ENCODE peak calls at places on chromosome 3, in four cellular contexts. One of them, this sample, is unnamed.

GRCh38 chr3:138034918-138035317 is 25.0 kb downstream of the CLDN18 start:
- DNase-seq in left lung: no peak
- DNase-seq in mucosa of descending colon: no peak
- DNase-seq in lower leg skin: no peak
- DNase-seq in this sample: no peak

GRCh38 chr3:40268708-40269524 is 40.6 kb upstream of the EIF1B start:
- DNase-seq in left lung: no peak
- DNase-seq in mucosa of descending colon: no peak
- DNase-seq in lower leg skin: no peak
- DNase-seq in this sample: no peak

GRCh38 chr3:95926904-95927501 is 887.4 kb upstream of the EPHA6 start:
- DNase-seq in left lung: no peak
- DNase-seq in mucosa of descending colon: no peak
- DNase-seq in lower leg skin: no peak
- DNase-seq in this sample: no peak

GRCh38 chr3:171749128-171749527 is 61.2 kb downstream of the PLD1 start:
- DNase-seq in left lung: no peak
- DNase-seq in mucosa of descending colon: no peak
- DNase-seq in lower leg skin: no peak
- DNase-seq in this sample: no peak

GRCh38 chr3:69306239-69307185 is 79.4 kb downstream of the FRMD4B start:
- DNase-seq in left lung: no peak
- DNase-seq in mucosa of descending colon: peak
- DNase-seq in lower leg skin: peak
- DNase-seq in this sample: peak

GRCh38 chr3:60579734-60580133 is 671.5 kb downstream of the FHIT start:
- DNase-seq in left lung: no peak
- DNase-seq in mucosa of descending colon: no peak
- DNase-seq in lower leg skin: no peak
- DNase-seq in this sample: no peak

GRCh38 chr3:139797724-139798343 is 120.1 kb upstream of the NMNAT3 start:
- DNase-seq in left lung: no peak
- DNase-seq in mucosa of descending colon: peak
- DNase-seq in lower leg skin: no peak
- DNase-seq in this sample: no peak

GRCh38 chr3:177447938-177448337 is 250.7 kb upstream of the TBL1XR1 start:
- DNase-seq in left lung: no peak
- DNase-seq in mucosa of descending colon: peak
- DNase-seq in lower leg skin: no peak
- DNase-seq in this sample: no peak

GRCh38 chr3:132343018-132343612 is 25.9 kb downstream of the ACP3 start:
- DNase-seq in left lung: no peak
- DNase-seq in mucosa of descending colon: no peak
- DNase-seq in lower leg skin: no peak
- DNase-seq in this sample: peak

GRCh38 chr3:83953417-83954089 is 1005.2 kb upstream of the CADM2 start:
- DNase-seq in left lung: no peak
- DNase-seq in mucosa of descending colon: no peak
- DNase-seq in lower leg skin: no peak
- DNase-seq in this sample: no peak

GRCh38 chr3:25397150-25397549 is 30.9 kb upstream of the RARB start:
- DNase-seq in left lung: no peak
- DNase-seq in mucosa of descending colon: no peak
- DNase-seq in lower leg skin: no peak
- DNase-seq in this sample: no peak
- TF ChIP-seq CTCF in left lung: no peak
- TF ChIP-seq CTCF in mucosa of descending colon: no peak
- TF ChIP-seq CTCF in lower leg skin: no peak
- TF ChIP-seq CTCF in this sample: no peak

GRCh38 chr3:152609891-152610290 is 225.0 kb upstream of the P2RY1 start:
- DNase-seq in left lung: no peak
- DNase-seq in mucosa of descending colon: no peak
- DNase-seq in lower leg skin: no peak
- DNase-seq in this sample: no peak

GRCh38 chr3:152611905-152612304 is 223.0 kb upstream of the P2RY1 start:
- DNase-seq in left lung: no peak
- DNase-seq in mucosa of descending colon: no peak
- DNase-seq in lower leg skin: no peak
- DNase-seq in this sample: no peak

GRCh38 chr3:152607179-152607578 is 227.8 kb upstream of the P2RY1 start:
- DNase-seq in left lung: no peak
- DNase-seq in mucosa of descending colon: no peak
- DNase-seq in lower leg skin: no peak
- DNase-seq in this sample: no peak

DNA sequence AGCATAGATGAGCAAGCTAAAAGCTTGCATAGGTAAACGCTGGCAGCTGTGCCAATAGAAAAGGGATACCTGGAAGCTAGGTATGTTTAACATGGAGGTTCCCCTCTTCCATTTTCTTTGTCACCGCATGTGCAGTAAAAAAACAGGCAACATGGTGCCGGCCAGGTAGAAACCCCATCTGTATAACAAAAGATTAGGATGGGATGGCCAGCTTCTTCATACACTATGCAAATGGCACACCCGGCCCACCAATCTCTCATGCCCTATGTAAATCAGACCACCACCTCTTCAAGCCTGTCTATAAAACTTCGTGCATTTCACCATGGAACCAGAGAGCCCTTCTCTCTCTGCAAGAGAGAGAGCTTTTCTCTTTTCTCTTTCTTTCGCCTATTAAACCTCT is 224.3 kb upstream of the P2RY1 start:
- DNase-seq in left lung: no peak
- DNase-seq in mucosa of descending colon: no peak
- DNase-seq in lower leg skin: no peak
- DNase-seq in this sample: no peak
- TF ChIP-seq CTCF in left lung: no peak
- TF ChIP-seq CTCF in mucosa of descending colon: no peak
- TF ChIP-seq CTCF in lower leg skin: no peak
- TF ChIP-seq CTCF in this sample: no peak

DNA sequence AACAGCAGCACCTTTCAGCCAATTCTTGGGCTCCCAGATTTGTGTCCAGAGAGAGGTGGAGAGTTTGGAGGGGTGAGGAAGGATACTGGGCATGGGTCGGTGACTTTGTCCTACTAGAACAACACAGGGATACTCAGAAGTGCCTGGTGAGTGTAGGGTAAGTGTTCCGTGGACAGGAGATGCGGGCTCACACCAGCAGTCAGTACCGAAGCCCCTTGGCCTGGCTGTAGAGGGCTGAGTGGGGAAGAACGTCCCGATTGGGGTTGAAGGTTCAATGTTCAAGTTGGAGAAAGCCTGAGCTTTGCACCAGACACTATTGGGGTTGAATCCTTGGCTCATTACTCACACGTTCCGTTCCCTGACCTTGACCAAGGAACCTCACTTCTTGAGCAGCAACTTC is 40.8 kb upstream of the SLC6A11 start:
- DNase-seq in left lung: no peak
- DNase-seq in mucosa of descending colon: no peak
- DNase-seq in lower leg skin: peak
- DNase-seq in this sample: no peak
- TF ChIP-seq CTCF in left lung: no peak
- TF ChIP-seq CTCF in mucosa of descending colon: no peak
- TF ChIP-seq CTCF in lower leg skin: no peak
- TF ChIP-seq CTCF in this sample: no peak

DNA sequence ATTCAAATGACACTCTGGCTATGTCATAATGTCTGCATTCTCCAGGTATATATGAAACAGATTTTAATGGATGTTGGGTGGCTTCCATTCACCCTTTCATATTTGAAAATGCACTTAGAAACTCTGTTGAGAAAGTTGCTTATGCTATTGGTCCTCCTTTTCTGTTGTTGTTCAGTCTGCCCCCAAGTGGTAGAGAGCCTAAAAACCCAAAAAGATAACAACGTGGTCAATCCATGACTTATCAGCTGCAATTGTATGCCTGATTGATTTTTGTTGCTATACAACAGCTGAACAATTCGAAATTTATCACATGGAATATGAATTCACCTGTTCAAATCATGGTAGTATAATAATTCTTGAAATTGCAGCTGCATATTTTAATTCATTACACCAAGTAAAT is 279.8 kb downstream of the ROBO2 start:
- DNase-seq in left lung: no peak
- DNase-seq in mucosa of descending colon: no peak
- DNase-seq in lower leg skin: no peak
- DNase-seq in this sample: no peak
- TF ChIP-seq CTCF in left lung: no peak
- TF ChIP-seq CTCF in mucosa of descending colon: no peak
- TF ChIP-seq CTCF in lower leg skin: no peak
- TF ChIP-seq CTCF in this sample: no peak

GRCh38 chr3:159130108-159130507 is 328.3 kb downstream of the MFSD1 start:
- DNase-seq in left lung: no peak
- DNase-seq in mucosa of descending colon: no peak
- DNase-seq in lower leg skin: no peak
- DNase-seq in this sample: peak
- TF ChIP-seq CTCF in left lung: no peak
- TF ChIP-seq CTCF in mucosa of descending colon: no peak
- TF ChIP-seq CTCF in lower leg skin: no peak
- TF ChIP-seq CTCF in this sample: peak

This sample was measured in GM10248.